ENCODE peak calls at places on chromosome 4, in four cellular contexts. One of them, this sample, is unnamed.

GRCh38 chr4:164446516-164446915 is 307.4 kb upstream of the SMIM31 start:
- DNase-seq in A549: no peak
- DNase-seq in K562: no peak
- DNase-seq in IMR-90: peak
- DNase-seq in this sample: no peak

GRCh38 chr4:39133623-39134022 is 48.7 kb upstream of the WDR19 start:
- DNase-seq in IMR-90: no peak
- DNase-seq in K562: no peak
- DNase-seq in A549: no peak
- DNase-seq in this sample: no peak

GRCh38 chr4:184471872-184472539 is 2.3 kb downstream of the IRF2 start:
- DNase-seq in IMR-90: peak
- DNase-seq in A549: no peak
- DNase-seq in K562: peak
- DNase-seq in this sample: no peak

GRCh38 chr4:53592686-53593641 is 1.7 kb upstream of the LNX1 start:
- DNase-seq in IMR-90: no peak
- DNase-seq in A549: peak
- DNase-seq in K562: peak
- DNase-seq in this sample: no peak

GRCh38 chr4:113446019-113446418 is 315.5 kb downstream of the CAMK2D start:
- DNase-seq in K562: no peak
- DNase-seq in IMR-90: peak
- DNase-seq in A549: no peak
- DNase-seq in this sample: peak

GRCh38 chr4:6573986-6574746 is 823 bp upstream of the MAN2B2 start:
- DNase-seq in IMR-90: no peak
- DNase-seq in K562: peak
- DNase-seq in A549: no peak
- DNase-seq in this sample: no peak

GRCh38 chr4:120071192-120071795 is 4.6 kb upstream of the MAD2L1 start:
- DNase-seq in K562: peak
- DNase-seq in A549: peak
- DNase-seq in IMR-90: peak
- DNase-seq in this sample: peak

GRCh38 chr4:186954506-186954905 is 230.8 kb upstream of the FAT1 start:
- DNase-seq in IMR-90: no peak
- DNase-seq in A549: no peak
- DNase-seq in K562: no peak
- DNase-seq in this sample: no peak

GRCh38 chr4:25795566-25796454 is 67.0 kb downstream of the SEL1L3 start:
- DNase-seq in IMR-90: peak
- DNase-seq in A549: no peak
- DNase-seq in K562: no peak
- DNase-seq in this sample: peak

DNA sequence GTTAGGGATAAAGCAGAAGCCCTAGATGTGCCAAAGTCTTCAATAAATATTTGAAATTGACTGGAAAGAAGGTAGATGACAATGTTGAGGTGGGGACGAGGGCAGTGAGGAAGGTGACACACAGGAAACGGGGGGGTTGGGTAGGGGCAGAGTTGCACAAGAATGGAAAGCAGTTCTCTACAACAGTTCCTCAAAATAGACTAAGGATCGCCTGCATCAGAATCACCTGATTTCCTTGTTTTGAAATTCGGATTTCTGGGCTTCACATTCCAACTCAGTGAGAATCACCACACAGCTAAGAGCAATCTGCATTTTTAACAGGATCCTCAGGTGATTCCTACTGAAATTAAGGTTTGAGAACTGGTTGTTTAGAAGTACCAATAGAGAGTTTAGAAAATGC is 70.6 kb downstream of the ARFIP1 start:
- DNase-seq in A549: no peak
- DNase-seq in IMR-90: peak
- DNase-seq in K562: no peak
- DNase-seq in this sample: peak
- TF ChIP-seq BHLHE40 in A549: no peak
- TF ChIP-seq BHLHE40 in IMR-90: no peak
- TF ChIP-seq BHLHE40 in K562: no peak
- TF ChIP-seq BHLHE40 in this sample: no peak

GRCh38 chr4:31100551-31100950 is 380.4 kb downstream of the PCDH7 start:
- DNase-seq in A549: no peak
- DNase-seq in IMR-90: peak
- DNase-seq in K562: no peak
- DNase-seq in this sample: no peak

GRCh38 chr4:31094474-31094873 is 374.3 kb downstream of the PCDH7 start:
- DNase-seq in A549: no peak
- DNase-seq in IMR-90: peak
- DNase-seq in K562: no peak
- DNase-seq in this sample: no peak

GRCh38 chr4:31097999-31098398 is 377.8 kb downstream of the PCDH7 start:
- DNase-seq in A549: no peak
- DNase-seq in K562: no peak
- DNase-seq in IMR-90: no peak
- DNase-seq in this sample: no peak
- TF ChIP-seq MAZ in A549: no peak
- TF ChIP-seq MAZ in K562: no peak
- TF ChIP-seq MAZ in IMR-90: no peak
- TF ChIP-seq MAZ in this sample: no peak

DNA sequence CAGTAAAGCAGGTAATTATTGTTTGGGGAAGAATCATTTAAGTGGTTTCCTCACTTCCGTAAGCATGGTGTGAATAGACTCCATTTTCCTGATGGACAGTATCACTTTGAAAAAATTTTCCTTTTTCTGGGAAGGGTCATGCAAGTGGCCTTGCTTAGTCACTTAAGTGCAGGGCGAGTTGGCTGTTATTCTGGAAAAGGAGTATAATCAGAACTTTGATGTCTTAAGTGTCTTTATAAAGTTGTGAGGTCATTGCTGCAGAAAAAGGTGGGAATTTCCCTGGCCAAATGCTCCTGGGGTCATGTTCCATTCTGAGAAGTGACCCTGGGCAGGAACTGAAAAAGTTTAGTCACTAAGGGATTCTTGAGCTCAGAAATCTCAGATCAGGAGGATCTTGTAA is 146.1 kb upstream of the OTUD4 start:
- DNase-seq in A549: no peak
- DNase-seq in K562: no peak
- DNase-seq in IMR-90: no peak
- DNase-seq in this sample: no peak
- TF ChIP-seq BHLHE40 in A549: no peak
- TF ChIP-seq BHLHE40 in K562: no peak
- TF ChIP-seq BHLHE40 in IMR-90: no peak
- TF ChIP-seq BHLHE40 in this sample: no peak

DNA sequence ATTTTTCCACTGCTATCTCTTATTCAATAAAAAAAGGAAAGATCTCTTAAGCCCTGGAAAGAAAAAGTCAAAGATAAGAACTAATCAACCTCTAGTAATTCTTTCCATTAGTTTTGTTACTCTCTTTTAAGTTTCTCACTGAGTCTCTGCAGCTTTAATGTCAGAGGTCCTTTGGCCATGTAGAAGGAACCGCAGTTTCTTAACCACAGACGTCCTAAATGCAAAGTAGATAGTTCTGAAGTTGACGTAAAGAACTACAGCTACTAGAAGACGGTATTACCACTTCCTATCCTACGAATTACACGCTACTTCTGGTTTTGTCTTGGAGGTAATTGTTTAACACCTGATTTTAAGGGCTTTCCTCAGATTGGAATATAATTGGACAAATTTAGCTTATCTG is 325.9 kb downstream of the ANKRD50 start:
- DNase-seq in IMR-90: no peak
- DNase-seq in A549: no peak
- DNase-seq in K562: no peak
- DNase-seq in this sample: no peak
- TF ChIP-seq MAZ in IMR-90: no peak
- TF ChIP-seq MAZ in A549: no peak
- TF ChIP-seq MAZ in K562: no peak
- TF ChIP-seq MAZ in this sample: no peak

GRCh38 chr4:4847011-4847410 is 12.5 kb upstream of the MSX1 start:
- DNase-seq in A549: no peak
- DNase-seq in IMR-90: no peak
- DNase-seq in K562: no peak
- DNase-seq in this sample: no peak
- TF ChIP-seq BHLHE40 in A549: no peak
- TF ChIP-seq BHLHE40 in IMR-90: no peak
- TF ChIP-seq BHLHE40 in K562: no peak
- TF ChIP-seq BHLHE40 in this sample: no peak

DNA sequence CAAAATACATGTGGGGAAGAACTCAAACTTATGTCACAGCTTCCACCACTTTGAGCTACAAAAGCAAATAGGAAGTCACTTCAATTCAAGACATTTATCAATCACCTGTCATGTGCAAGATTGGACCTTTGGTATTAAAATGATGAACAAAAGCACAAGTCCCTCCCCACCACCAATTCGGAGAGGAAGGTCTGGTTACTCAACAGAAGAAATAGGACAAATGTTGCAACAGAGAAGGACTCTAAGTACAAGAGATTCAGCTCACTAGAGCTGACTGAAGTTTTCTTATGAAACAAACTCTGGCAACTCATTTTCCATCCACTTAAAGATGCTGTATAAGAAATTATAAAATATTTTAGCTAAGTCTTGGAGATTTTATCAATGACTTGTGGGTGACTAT is 16.0 kb upstream of the MMRN1 start:
- DNase-seq in A549: no peak
- DNase-seq in K562: no peak
- DNase-seq in IMR-90: no peak
- DNase-seq in this sample: no peak
- TF ChIP-seq MAZ in A549: no peak
- TF ChIP-seq MAZ in K562: no peak
- TF ChIP-seq MAZ in IMR-90: no peak
- TF ChIP-seq MAZ in this sample: no peak

GRCh38 chr4:111214371-111214770 is 591.5 kb upstream of the PITX2 start:
- DNase-seq in IMR-90: no peak
- DNase-seq in A549: no peak
- DNase-seq in K562: no peak
- DNase-seq in this sample: no peak

GRCh38 chr4:111210576-111210975 is 587.7 kb upstream of the PITX2 start:
- DNase-seq in K562: no peak
- DNase-seq in A549: no peak
- DNase-seq in IMR-90: no peak
- DNase-seq in this sample: no peak

GRCh38 chr4:111216791-111217190 is 593.9 kb upstream of the PITX2 start:
- DNase-seq in K562: no peak
- DNase-seq in IMR-90: no peak
- DNase-seq in A549: no peak
- DNase-seq in this sample: no peak

GRCh38 chr4:111215755-111216154 is 592.9 kb upstream of the PITX2 start:
- DNase-seq in A549: no peak
- DNase-seq in K562: no peak
- DNase-seq in IMR-90: no peak
- DNase-seq in this sample: no peak

GRCh38 chr4:111213520-111213919 is 590.6 kb upstream of the PITX2 start:
- DNase-seq in IMR-90: no peak
- DNase-seq in A549: no peak
- DNase-seq in K562: no peak
- DNase-seq in this sample: peak
- TF ChIP-seq BHLHE40 in IMR-90: no peak
- TF ChIP-seq BHLHE40 in A549: no peak
- TF ChIP-seq BHLHE40 in K562: no peak
- TF ChIP-seq BHLHE40 in this sample: no peak